ENCODE peak calls at places on chromosomes 4 and X, in six cellular contexts. Z is PC-3, C is heart left ventricle, N is testis, R is left ventricle myocardium inferior, X is AG04450. M is an unnamed sample.

GRCh38 chr4:172725581-172725980 is 443.0 kb upstream of the GALNT7 start:
- DNase-seq in Z (peak; percentile 66), C (no peak), N (no peak), R (no peak), X (no peak), M (no peak)

GRCh38 chr4:184406915-184407314 is 67.4 kb downstream of the IRF2 start:
- DNase-seq in Z (no peak), C (peak; percentile 45), N (peak; percentile 55), R (no peak), X (no peak), M (no peak)

GRCh38 chr4:48967626-48968025 is 18.4 kb upstream of the CWH43 start:
- DNase-seq in Z (no peak), C (no peak), N (no peak), R (no peak), X (no peak), M (no peak)

GRCh38 chrX:1462596-1463251 is 10.0 kb upstream of the ASMTL start:
- DNase-seq in Z (peak; percentile 52), C (peak; percentile 51), N (peak; percentile 14), R (no peak), X (no peak), M (no peak)

GRCh38 chrX:154751121-154751668 is 318 bp upstream of the GAB3 start:
- DNase-seq in Z (no peak), C (no peak), N (peak; percentile 39), R (no peak), X (no peak), M (no peak)

GRCh38 chrX:106243376-106243775 is 75.3 kb downstream of the PWWP3B start:
- DNase-seq in Z (peak; percentile 11), C (no peak), N (no peak), R (no peak), X (no peak), M (no peak)

GRCh38 chr4:48483777-48484493 is 792 bp downstream of the SLC10A4 start:
- DNase-seq in Z (no peak), C (no peak), N (no peak), R (no peak), X (no peak), M (no peak)

GRCh38 chrX:2627272-2627867 is 63.7 kb upstream of the CD99 start:
- DNase-seq in Z (peak; percentile 55), C (no peak), N (peak; percentile 81), R (no peak), X (no peak), M (no peak)

GRCh38 chr4:117640836-117641235 is 393.4 kb upstream of the NDST3 start:
- DNase-seq in Z (no peak), C (no peak), N (no peak), R (no peak), X (no peak), M (no peak)

GRCh38 chr4:158962396-158962795 is 140.5 kb upstream of the RAPGEF2 start:
- DNase-seq in Z (no peak), C (no peak), N (no peak), R (no peak), X (no peak), M (no peak)

GRCh38 chr4:101019313-101019712 is 328.0 kb downstream of the PPP3CA start:
- DNase-seq in Z (no peak), C (no peak), N (no peak), R (no peak), X (no peak), M (no peak)

GRCh38 chr4:147163311-147163710 is 217.6 kb upstream of the TTC29 start:
- DNase-seq in Z (no peak), C (no peak), N (no peak), R (no peak), X (no peak), M (no peak)

GRCh38 chr4:83723609-83724008 is 187.7 kb downstream of the GPAT3 start:
- DNase-seq in Z (no peak), C (no peak), N (no peak), R (no peak), X (no peak), M (no peak)

GRCh38 chrX:133053854-133054565 is 42.9 kb downstream of the USP26 start:
- DNase-seq in Z (peak; percentile 67), C (no peak), N (no peak), R (no peak), X (no peak), M (no peak)

GRCh38 chr4:1246111-1246881 is 2.6 kb downstream of the CTBP1 start:
- DNase-seq in Z (peak; percentile 42), C (peak; percentile 17), N (peak; percentile 18), R (peak; percentile 26), X (no peak), M (peak; percentile 7)

GRCh38 chrX:124217289-124218251 is 114.9 kb upstream of the TEX13D start:
- DNase-seq in Z (peak; percentile 80), C (peak; percentile 14), N (peak; percentile 13), R (no peak), X (no peak), M (no peak)

GRCh38 chrX:136210806-136211205 is 40.4 kb downstream of the MAP7D3 start:
- DNase-seq in Z (no peak), C (no peak), N (no peak), R (peak; percentile 47), X (no peak), M (no peak)

GRCh38 chr4:87108142-87108546 is 112.3 kb downstream of the KLHL8 start:
- DNase-seq in Z (peak; percentile 72), C (peak; percentile 43), N (no peak), R (no peak), X (no peak), M (no peak)

GRCh38 chrX:109533631-109534030 is 3.0 kb upstream of the NXT2 start:
- DNase-seq in Z (peak; percentile 69), C (no peak), N (peak; percentile 37), R (no peak), X (no peak), M (no peak)

GRCh38 chr4:158676076-158676475 is 4.0 kb downstream of the ETFDH start:
- DNase-seq in Z (no peak), C (no peak), N (no peak), R (no peak), X (no peak), M (no peak)

GRCh38 chr4:173518419-173519102 is 11.5 kb downstream of the HAND2 start:
- DNase-seq in Z (no peak), C (no peak), N (no peak), R (no peak), X (no peak), M (no peak)

GRCh38 chr4:45944000-45944399 is 179.9 kb downstream of the GABRG1 start:
- DNase-seq in Z (peak; percentile 3), C (no peak), N (no peak), R (no peak), X (no peak), M (no peak)

GRCh38 chr4:152843476-152844107 is 63.8 kb downstream of the ARFIP1 start:
- DNase-seq in Z (no peak), C (no peak), N (no peak), R (no peak), X (no peak), M (no peak)

GRCh38 chr4:145709336-145709735 is 29.4 kb downstream of the C4orf51 start:
- DNase-seq in Z (no peak), C (no peak), N (no peak), R (no peak), X (no peak), M (no peak)

GRCh38 chrX:110699109-110699508 is 96.5 kb downstream of the CHRDL1 start:
- DNase-seq in Z (no peak), C (no peak), N (no peak), R (no peak), X (no peak), M (no peak)

GRCh38 chr4:48777739-48778138 is 2.3 kb downstream of the FRYL start:
- DNase-seq in Z (peak; percentile 8), C (no peak), N (peak; percentile 23), R (no peak), X (no peak), M (no peak)

GRCh38 chr4:132839070-132839469 is 310.0 kb upstream of the PCDH10 start:
- DNase-seq in Z (no peak), C (no peak), N (no peak), R (no peak), X (no peak), M (no peak)

GRCh38 chr4:21948347-21949072 is at the start of gene KCNIP4:
- DNase-seq in Z (no peak), C (peak; percentile 5), N (peak; percentile 23), R (no peak), X (no peak), M (peak; percentile 60)
- H3K4me3 ChIP-seq in Z (no peak within 1 kb of the TSS), C (peak within 1 kb of the TSS; percentile 29), N (peak within 1 kb of the TSS; percentile 63), R (peak within 1 kb of the TSS; percentile 55), X (peak within 1 kb of the TSS; percentile 32), M (peak within 1 kb of the TSS; percentile 71)

DNA sequence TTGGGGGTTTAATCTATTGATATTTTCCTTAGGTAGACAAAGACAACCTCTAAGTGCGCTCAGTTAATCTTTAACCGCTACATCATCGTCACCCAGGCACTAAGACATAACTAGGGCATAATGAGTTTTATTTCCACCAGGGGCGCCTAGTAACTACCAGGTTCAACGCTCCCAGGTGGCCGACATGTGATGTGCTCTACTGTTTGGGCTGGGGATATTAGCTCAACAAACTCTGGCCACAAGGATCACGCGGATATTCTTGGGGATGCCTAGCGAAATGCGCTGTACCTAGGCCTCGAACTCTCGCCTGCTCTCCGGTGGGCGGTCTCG is 915 bp upstream of the RAB33B start:
- DNase-seq in Z (peak; percentile 65), C (no peak), N (no peak), R (no peak), X (no peak), M (no peak)
- TF ChIP-seq CTCF in Z (peak; percentile 52), C (peak; percentile 27), N (no peak), R (no peak), X (peak; percentile 44), M (no peak)

DNA sequence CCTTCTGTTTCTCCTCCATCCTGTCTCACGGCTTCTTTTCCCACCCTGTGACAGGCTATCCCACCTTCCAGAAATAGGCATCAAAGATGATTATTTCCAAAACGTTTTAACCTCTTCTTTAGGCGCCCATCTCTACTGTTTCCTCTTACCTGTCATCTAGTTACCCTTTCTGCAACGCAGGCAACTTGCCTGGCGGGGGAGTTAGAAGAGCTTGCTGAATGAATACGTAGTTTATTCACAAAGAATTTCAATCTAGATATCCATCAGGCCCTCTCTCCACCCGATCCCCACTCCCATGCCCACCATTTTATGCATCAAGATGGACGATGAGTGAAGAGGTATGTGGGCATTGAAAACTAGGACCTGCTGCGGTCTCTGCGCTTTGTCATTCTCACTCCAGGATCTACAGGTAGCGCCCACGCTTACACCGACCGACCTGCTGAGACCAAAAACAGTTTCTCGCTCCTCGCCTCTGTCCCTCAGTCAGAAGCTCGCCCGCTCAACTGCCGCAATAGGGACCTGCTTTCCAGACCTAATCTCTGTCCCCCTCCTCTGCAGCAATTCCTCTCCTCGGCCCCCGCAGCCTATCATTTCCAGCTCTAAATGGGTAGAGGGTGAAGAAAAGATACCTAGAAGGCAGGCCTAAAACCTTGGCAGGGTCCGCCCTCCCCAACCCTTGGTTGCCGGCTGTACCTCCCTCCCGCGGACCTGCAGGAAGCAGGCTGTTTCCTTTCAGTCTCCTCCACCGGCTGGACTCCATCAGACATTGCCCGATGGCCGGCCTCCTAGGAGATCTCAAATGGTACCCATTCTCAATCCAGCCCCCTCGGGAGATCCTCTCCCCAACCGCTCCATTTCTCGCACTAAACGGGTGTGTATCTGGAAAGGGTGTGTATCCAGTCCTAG is 624 bp downstream of the BEX5 start:
- DNase-seq in Z (no peak), C (no peak), N (peak; percentile 16), R (no peak), X (no peak), M (no peak)
- H3K27ac ChIP-seq in Z (no peak overlapping the region), C (no peak overlapping the region), N (no peak overlapping the region), R (no peak overlapping the region), X (no peak overlapping the region), M (peak overlapping the region; percentile 85)

DNA sequence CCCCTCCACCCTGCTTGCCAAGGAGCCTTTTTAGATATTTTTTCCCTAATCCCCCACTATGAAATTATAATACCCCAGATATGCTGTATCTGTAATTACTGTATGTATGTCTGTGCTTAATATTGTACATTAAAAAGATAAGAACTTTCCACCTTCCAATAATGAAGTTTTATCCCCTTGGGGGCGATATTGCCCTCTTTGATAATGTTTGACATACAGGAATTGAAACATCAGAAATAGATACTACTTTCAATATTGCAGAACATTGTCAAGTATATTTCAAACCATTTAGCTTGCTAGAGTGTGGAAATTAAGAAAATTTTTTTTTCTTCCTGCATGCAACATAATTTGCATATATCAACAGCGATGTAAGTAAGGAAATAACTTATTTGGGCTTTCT is 58.9 kb downstream of the NAF1 start:
- DNase-seq in Z (peak; percentile 30), C (no peak), N (no peak), R (no peak), X (no peak), M (no peak)
- H3K4me3 ChIP-seq in Z (no peak overlapping the region), C (no peak overlapping the region), N (no peak overlapping the region), R (no peak overlapping the region), X (no peak overlapping the region), M (no peak overlapping the region)

M was measured in dorsolateral prefrontal cortex.